ENCODE peak calls at places on chromosomes 5 and 9, in four cellular contexts. One of them, this sample, is unnamed. For H3K27me3, the result is how much of the 10 kb centered on the place peaks cover.

GRCh38 chr5:38896760-38897159 is 50.9 kb downstream of the OSMR start:
- DNase-seq in body of pancreas: no peak
- DNase-seq in pancreas: no peak
- DNase-seq in Panc1: no peak
- DNase-seq in this sample: no peak

GRCh38 chr9:12538842-12539584 is 154.2 kb upstream of the TYRP1 start:
- DNase-seq in pancreas: peak
- DNase-seq in body of pancreas: peak
- DNase-seq in Panc1: no peak
- DNase-seq in this sample: no peak

GRCh38 chr9:96524045-96524444 is 74.1 kb downstream of the HABP4 start:
- DNase-seq in body of pancreas: no peak
- DNase-seq in Panc1: no peak
- DNase-seq in pancreas: no peak
- DNase-seq in this sample: no peak

GRCh38 chr9:37286530-37287175 is 135.8 kb upstream of the GRHPR start:
- DNase-seq in body of pancreas: no peak
- DNase-seq in pancreas: no peak
- DNase-seq in Panc1: no peak
- DNase-seq in this sample: no peak

GRCh38 chr9:3507395-3508077 is 18.3 kb downstream of the RFX3 start:
- DNase-seq in body of pancreas: no peak
- DNase-seq in Panc1: no peak
- DNase-seq in pancreas: no peak
- DNase-seq in this sample: no peak

GRCh38 chr9:37574996-37575395 is 1.2 kb downstream of the FBXO10 start:
- DNase-seq in Panc1: no peak
- DNase-seq in pancreas: no peak
- DNase-seq in body of pancreas: no peak
- DNase-seq in this sample: no peak

GRCh38 chr5:27906911-27907590 is 868.7 kb upstream of the CDH9 start:
- DNase-seq in pancreas: no peak
- DNase-seq in Panc1: peak
- DNase-seq in body of pancreas: no peak
- DNase-seq in this sample: no peak

GRCh38 chr5:135629164-135629563 is 50.4 kb upstream of the CXCL14 start:
- DNase-seq in body of pancreas: no peak
- DNase-seq in Panc1: no peak
- DNase-seq in pancreas: no peak
- DNase-seq in this sample: no peak

GRCh38 chr9:122463828-122464632 is 13.7 kb downstream of the OR1J1 start:
- DNase-seq in body of pancreas: no peak
- DNase-seq in Panc1: no peak
- DNase-seq in pancreas: no peak
- DNase-seq in this sample: no peak

GRCh38 chr9:115204827-115205506 is 87.0 kb upstream of the TNC start:
- DNase-seq in pancreas: no peak
- DNase-seq in body of pancreas: no peak
- DNase-seq in Panc1: no peak
- DNase-seq in this sample: peak

GRCh38 chr9:89234636-89235035 is 56.0 kb upstream of the SHC3 start:
- DNase-seq in Panc1: no peak
- DNase-seq in body of pancreas: no peak
- DNase-seq in pancreas: no peak
- DNase-seq in this sample: no peak

GRCh38 chr5:2896371-2897275 is 145.1 kb upstream of the IRX2 start:
- DNase-seq in Panc1: no peak
- DNase-seq in body of pancreas: no peak
- DNase-seq in pancreas: no peak
- DNase-seq in this sample: no peak

GRCh38 chr9:88777498-88778312 is 213.6 kb upstream of the S1PR3 start:
- DNase-seq in body of pancreas: no peak
- DNase-seq in pancreas: no peak
- DNase-seq in Panc1: no peak
- DNase-seq in this sample: no peak

GRCh38 chr5:172840077-172840777 is 6.2 kb downstream of the ERGIC1 start:
- DNase-seq in body of pancreas: peak
- DNase-seq in pancreas: no peak
- DNase-seq in Panc1: no peak
- DNase-seq in this sample: no peak

GRCh38 chr9:1962036-1962535 is 53.1 kb upstream of the SMARCA2 start:
- DNase-seq in Panc1: no peak
- DNase-seq in pancreas: no peak
- DNase-seq in body of pancreas: no peak
- DNase-seq in this sample: no peak

GRCh38 chr5:145803617-145804016 is 31.5 kb downstream of the PRELID2 start:
- DNase-seq in pancreas: no peak
- DNase-seq in Panc1: no peak
- DNase-seq in body of pancreas: no peak
- DNase-seq in this sample: no peak

GRCh38 chr5:87121315-87122170 is 146.1 kb upstream of the RASA1 start:
- DNase-seq in pancreas: no peak
- DNase-seq in body of pancreas: no peak
- DNase-seq in Panc1: peak
- DNase-seq in this sample: peak
- H3K4me3 ChIP-seq in pancreas: no peak
- H3K4me3 ChIP-seq in body of pancreas: no peak
- H3K4me3 ChIP-seq in Panc1: no peak
- H3K4me3 ChIP-seq in this sample: no peak

GRCh38 chr5:69491838-69492390 is 676 bp upstream of the OCLN start:
- DNase-seq in body of pancreas: no peak
- DNase-seq in Panc1: no peak
- DNase-seq in pancreas: no peak
- DNase-seq in this sample: no peak

GRCh38 chr5:69491027-69491426 is 1.6 kb upstream of the OCLN start:
- DNase-seq in Panc1: no peak
- DNase-seq in pancreas: no peak
- DNase-seq in body of pancreas: no peak
- DNase-seq in this sample: no peak

GRCh38 chr5:69492391-69493234 is at the start of gene OCLN:
- DNase-seq in body of pancreas: peak
- DNase-seq in pancreas: peak
- DNase-seq in Panc1: no peak
- DNase-seq in this sample: no peak

GRCh38 chr5:69485471-69485870 is 7.1 kb upstream of the OCLN start:
- DNase-seq in pancreas: no peak
- DNase-seq in body of pancreas: no peak
- DNase-seq in Panc1: no peak
- DNase-seq in this sample: no peak

DNA sequence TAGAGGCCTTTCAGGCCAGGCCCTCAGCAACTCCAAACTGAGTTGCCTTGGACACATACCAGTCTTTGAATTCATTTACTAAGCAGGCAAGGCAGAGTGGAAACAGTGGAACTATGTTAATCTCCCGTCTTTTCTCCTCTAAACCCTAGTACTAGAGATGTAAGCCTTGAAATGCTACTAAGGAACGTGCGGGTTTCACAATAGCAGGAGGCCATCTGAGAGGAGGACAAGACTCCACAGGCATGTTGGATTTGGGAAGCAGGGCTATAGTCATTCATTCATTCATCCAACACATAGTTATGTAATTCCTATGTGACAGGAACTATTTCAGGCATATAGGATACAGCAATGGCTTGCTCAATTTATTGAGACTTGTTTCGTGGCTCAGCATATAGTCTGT is 3.3 kb upstream of the OCLN start:
- DNase-seq in Panc1: no peak
- DNase-seq in body of pancreas: no peak
- DNase-seq in pancreas: no peak
- DNase-seq in this sample: no peak
- H3K27me3 ChIP-seq in Panc1: under half
- H3K27me3 ChIP-seq in body of pancreas: under half
- H3K27me3 ChIP-seq in pancreas: under half
- H3K27me3 ChIP-seq in this sample: under half

GRCh38 chr5:74667396-74667795 is 17.6 kb upstream of the HEXB start:
- DNase-seq in body of pancreas: no peak
- DNase-seq in pancreas: no peak
- DNase-seq in Panc1: no peak
- DNase-seq in this sample: no peak

GRCh38 chr5:74672215-74672877 is 12.7 kb upstream of the HEXB start:
- DNase-seq in pancreas: no peak
- DNase-seq in Panc1: no peak
- DNase-seq in body of pancreas: no peak
- DNase-seq in this sample: no peak

GRCh38 chr5:74669824-74670223 is 15.2 kb upstream of the HEXB start:
- DNase-seq in Panc1: no peak
- DNase-seq in body of pancreas: no peak
- DNase-seq in pancreas: no peak
- DNase-seq in this sample: no peak

GRCh38 chr5:74670377-74671038 is 14.5 kb upstream of the HEXB start:
- DNase-seq in pancreas: no peak
- DNase-seq in Panc1: no peak
- DNase-seq in body of pancreas: no peak
- DNase-seq in this sample: no peak

DNA sequence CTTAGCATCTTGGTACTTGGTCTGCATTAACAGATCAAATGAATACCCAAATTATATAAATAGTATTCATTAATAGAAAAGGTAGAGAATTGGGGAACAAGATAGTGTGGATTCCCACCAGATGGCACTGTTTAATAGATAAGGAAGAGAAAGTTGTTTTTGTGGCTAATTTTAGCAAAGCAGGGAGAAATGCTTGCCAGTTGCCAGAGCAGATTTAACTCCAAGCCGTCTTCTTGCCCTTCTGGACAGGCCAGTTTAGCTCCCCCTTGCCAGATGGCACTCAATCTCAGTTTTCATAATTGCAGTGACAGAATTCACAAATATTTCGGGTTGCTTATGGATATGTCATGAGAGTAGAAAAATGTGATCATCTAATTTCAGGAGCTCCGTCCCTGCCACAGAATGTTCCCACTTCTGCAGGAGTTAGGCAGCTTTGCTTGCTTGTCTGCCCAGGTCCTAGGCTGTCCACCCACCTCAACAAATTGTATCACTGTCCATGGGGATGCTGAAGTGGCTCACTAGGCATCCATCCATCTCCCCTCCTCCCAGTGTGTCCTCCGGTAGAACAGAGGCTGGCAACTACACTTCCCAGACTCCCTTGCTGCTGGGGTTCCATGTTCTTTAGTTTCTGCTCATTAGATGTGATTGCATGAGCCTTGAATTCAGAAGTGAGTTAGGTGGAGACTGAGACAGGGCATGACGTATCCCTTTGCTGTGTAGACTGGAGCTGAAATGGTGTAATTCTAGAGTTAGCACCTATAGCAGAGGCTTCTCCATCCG is 11.8 kb upstream of the HEXB start:
- DNase-seq in Panc1: no peak
- DNase-seq in pancreas: no peak
- DNase-seq in body of pancreas: no peak
- DNase-seq in this sample: no peak
- TF ChIP-seq CTCF in Panc1: peak
- TF ChIP-seq CTCF in pancreas: no peak
- TF ChIP-seq CTCF in body of pancreas: peak
- TF ChIP-seq CTCF in this sample: peak

GRCh38 chr9:15370496-15371464 is 51.9 kb upstream of the SNAPC3 start:
- DNase-seq in body of pancreas: no peak
- DNase-seq in pancreas: no peak
- DNase-seq in Panc1: no peak
- DNase-seq in this sample: no peak
- H3K4me3 ChIP-seq in body of pancreas: no peak
- H3K4me3 ChIP-seq in pancreas: no peak
- H3K4me3 ChIP-seq in Panc1: no peak
- H3K4me3 ChIP-seq in this sample: no peak

DNA sequence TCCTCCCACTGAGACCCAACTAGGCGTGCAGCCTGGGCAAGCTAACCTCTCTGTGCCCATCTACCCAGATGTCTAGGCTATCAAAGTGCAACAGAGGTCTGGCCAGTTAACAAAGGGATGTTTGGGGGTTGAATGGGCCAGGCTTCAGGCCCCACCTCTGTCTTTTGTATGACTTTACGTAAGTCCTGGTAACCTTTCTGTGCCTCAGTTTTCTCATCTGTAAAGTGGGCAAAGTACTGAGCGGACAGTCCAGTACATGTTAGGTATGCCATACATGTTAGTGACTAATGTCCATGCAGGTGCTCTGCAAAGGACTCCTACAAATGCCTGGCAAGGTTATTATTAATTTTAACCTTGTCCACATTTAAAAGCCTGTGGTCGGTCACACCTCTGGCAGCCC is 14.0 kb downstream of the NR5A1 start:
- DNase-seq in body of pancreas: no peak
- DNase-seq in pancreas: no peak
- DNase-seq in Panc1: no peak
- DNase-seq in this sample: no peak
- H3K27me3 ChIP-seq in body of pancreas: under half
- H3K27me3 ChIP-seq in pancreas: under half
- H3K27me3 ChIP-seq in Panc1: under half
- H3K27me3 ChIP-seq in this sample: half or more

DNA sequence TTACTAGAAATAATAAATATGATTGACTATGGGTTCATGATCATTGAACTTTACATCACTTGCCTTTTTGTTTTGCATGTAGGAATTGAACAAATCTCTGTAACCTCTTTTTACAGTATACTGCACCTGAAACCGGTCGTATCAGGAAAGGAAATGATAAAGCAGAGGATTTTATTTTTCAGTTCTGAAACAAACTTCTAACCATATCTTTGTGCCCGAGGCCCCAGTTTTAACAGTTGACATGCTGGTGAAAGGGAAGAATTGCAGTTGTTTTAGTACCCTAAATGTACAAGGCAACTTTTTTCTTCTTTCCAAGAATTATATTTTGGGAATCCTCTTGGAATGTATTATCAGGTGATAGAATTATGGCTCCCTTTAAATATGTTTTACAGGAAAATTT is 27.8 kb downstream of the TMEM38B start:
- DNase-seq in pancreas: no peak
- DNase-seq in body of pancreas: no peak
- DNase-seq in Panc1: no peak
- DNase-seq in this sample: no peak
- TF ChIP-seq CTCF in pancreas: no peak
- TF ChIP-seq CTCF in body of pancreas: no peak
- TF ChIP-seq CTCF in Panc1: no peak
- TF ChIP-seq CTCF in this sample: peak

DNA sequence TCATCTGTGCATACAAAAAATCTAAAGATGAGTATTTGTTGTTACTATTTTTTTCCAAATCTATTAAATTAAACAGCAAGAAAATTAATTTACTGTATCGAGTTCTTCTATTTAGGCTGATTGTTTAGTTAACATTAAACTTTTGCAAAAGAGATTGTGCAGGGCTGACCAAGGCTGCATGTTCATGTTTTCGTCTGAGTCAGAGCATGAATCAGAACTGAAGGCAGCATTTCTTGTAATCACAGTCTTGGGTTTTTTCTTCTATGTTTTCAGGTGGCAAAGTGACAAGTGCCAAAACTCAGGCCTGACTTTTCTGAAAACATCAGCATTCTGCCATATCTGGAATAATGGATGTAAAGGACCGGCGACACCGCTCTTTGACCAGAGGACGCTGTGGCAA is 1007.0 kb upstream of the WWC1 start:
- DNase-seq in pancreas: no peak
- DNase-seq in body of pancreas: no peak
- DNase-seq in Panc1: no peak
- DNase-seq in this sample: peak
- H3K4me3 ChIP-seq in pancreas: no peak
- H3K4me3 ChIP-seq in body of pancreas: no peak
- H3K4me3 ChIP-seq in Panc1: no peak
- H3K4me3 ChIP-seq in this sample: no peak